ENCODE peak calls at places on chromosome 22, in ten cellular contexts. C, Q, H, U, D, P, S, A, O and R are unnamed samples.

GRCh38 chr22:48247829-48248228 is 1485.4 kb downstream of the TBC1D22A start:
- DNase-seq in C (no peak), Q (no peak), H (no peak), U (no peak), D (no peak), P (no peak), S (no peak), A (peak; percentile 19), O (no peak), R (no peak)

GRCh38 chr22:30697975-30698374 is 3.3 kb downstream of the OSBP2 start:
- DNase-seq in C (no peak), Q (no peak), H (no peak), U (no peak), D (no peak), P (no peak), S (no peak), A (peak; percentile 17), O (no peak), R (no peak)

GRCh38 chr22:48352086-48352911 is 1475.4 kb downstream of the BRD1 start:
- DNase-seq in C (peak; percentile 70), Q (no peak), H (no peak), U (peak; percentile 23), D (no peak), P (no peak), S (no peak), A (peak; percentile 32), O (no peak), R (no peak)

GRCh38 chr22:27046603-27047002 is 389.2 kb downstream of the MIAT start:
- DNase-seq in C (no peak), Q (no peak), H (no peak), U (no peak), D (no peak), P (no peak), S (no peak), A (no peak), O (no peak), R (no peak)

GRCh38 chr22:27412866-27413445 is 388.6 kb downstream of the MN1 start:
- DNase-seq in C (no peak), Q (no peak), H (no peak), U (no peak), D (no peak), P (no peak), S (no peak), A (no peak), O (no peak), R (no peak)

GRCh38 chr22:47055461-47055860 is 293.0 kb downstream of the TBC1D22A start:
- DNase-seq in C (no peak), Q (no peak), H (no peak), U (no peak), D (no peak), P (no peak), S (no peak), A (peak; percentile 26), O (no peak), R (no peak)

GRCh38 chr22:47017245-47017644 is 254.8 kb downstream of the TBC1D22A start:
- DNase-seq in C (no peak), Q (no peak), H (no peak), U (no peak), D (no peak), P (no peak), S (no peak), A (peak; percentile 50), O (no peak), R (no peak)

GRCh38 chr22:28222066-28222465 is 303.0 kb upstream of the PITPNB start:
- DNase-seq in C (no peak), Q (no peak), H (no peak), U (no peak), D (no peak), P (peak; percentile 65), S (no peak), A (no peak), O (no peak), R (no peak)

GRCh38 chr22:29266564-29267461 is 968 bp downstream of the RHBDD3 start:
- DNase-seq in C (no peak), Q (peak; percentile 17), H (no peak), U (no peak), D (peak; percentile 72), P (peak; percentile 35), S (peak; percentile 28), A (no peak), O (peak; percentile 29), R (no peak)

GRCh38 chr22:17436981-17437410 is 67.7 kb downstream of the CECR2 start:
- DNase-seq in C (no peak), Q (peak; percentile 69), H (no peak), U (peak; percentile 79), D (peak; percentile 73), P (no peak), S (no peak), A (no peak), O (peak; percentile 10), R (no peak)

GRCh38 chr22:17441326-17441725 is 72.1 kb downstream of the CECR2 start:
- DNase-seq in C (no peak), Q (no peak), H (no peak), U (no peak), D (no peak), P (no peak), S (no peak), A (no peak), O (no peak), R (no peak)

GRCh38 chr22:17434856-17435255 is 65.6 kb downstream of the CECR2 start:
- DNase-seq in C (no peak), Q (peak; percentile 23), H (no peak), U (no peak), D (no peak), P (no peak), S (no peak), A (no peak), O (no peak), R (no peak)

GRCh38 chr22:17435375-17435774 is 66.1 kb downstream of the CECR2 start:
- DNase-seq in C (no peak), Q (no peak), H (no peak), U (no peak), D (no peak), P (no peak), S (no peak), A (no peak), O (no peak), R (no peak)

DNA sequence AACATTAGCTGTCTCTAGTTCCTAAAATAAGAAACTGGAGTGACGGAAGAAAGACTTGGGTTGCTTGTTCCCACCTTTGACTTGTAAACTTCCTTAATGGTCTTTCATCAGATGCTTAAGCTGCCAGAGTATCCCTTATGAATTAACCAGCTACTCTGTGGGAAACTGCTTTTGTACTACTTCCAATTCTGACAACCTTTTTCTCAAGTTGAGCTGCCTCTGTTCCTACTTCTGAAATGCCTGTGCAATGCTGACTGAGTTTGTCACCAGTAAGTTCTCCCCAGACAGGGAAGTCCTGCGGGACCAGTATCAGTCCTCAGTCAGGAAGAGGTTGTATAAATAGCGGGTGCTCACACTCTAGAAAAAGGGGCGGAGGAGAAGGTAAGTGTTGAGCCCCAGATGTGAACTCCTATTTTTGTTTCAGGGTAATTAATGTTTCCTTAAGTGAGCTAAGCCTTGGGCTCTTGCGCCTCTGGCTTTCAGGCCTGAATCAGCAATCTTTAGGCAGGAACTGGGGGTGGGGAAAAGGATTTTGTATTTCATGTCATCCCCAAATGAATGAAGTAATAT is 67.2 kb downstream of the CECR2 start:
- DNase-seq in C (peak; percentile 83), Q (peak; percentile 31), H (no peak), U (no peak), D (no peak), P (no peak), S (no peak), A (no peak), O (no peak), R (no peak)
- H3K4me3 ChIP-seq in C (peak overlapping the region; percentile 7), Q (peak overlapping the region; percentile 44), H (no peak overlapping the region), U (peak overlapping the region; percentile 40), D (no peak overlapping the region), P (no peak overlapping the region), S (no peak overlapping the region), A (no peak overlapping the region), O (peak overlapping the region; percentile 30), R (no peak overlapping the region)

GRCh38 chr22:39518124-39518786 is 2.1 kb upstream of the ATF4 start:
- DNase-seq in C (no peak), Q (no peak), H (no peak), U (no peak), D (no peak), P (peak; percentile 53), S (peak; percentile 17), A (no peak), O (no peak), R (no peak)
- H3K4me3 ChIP-seq in C (peak overlapping the region; percentile 100), Q (peak overlapping the region; percentile 97), H (peak overlapping the region; percentile 91), U (no peak overlapping the region), D (no peak overlapping the region), P (no peak overlapping the region), S (no peak overlapping the region), A (no peak overlapping the region), O (peak overlapping the region; percentile 98), R (peak overlapping the region; percentile 87)

GRCh38 chr22:50304528-50305392 is 2.7 kb downstream of the PLXNB2 start:
- DNase-seq in C (no peak), Q (no peak), H (no peak), U (no peak), D (no peak), P (peak; percentile 55), S (no peak), A (peak; percentile 80), O (no peak), R (no peak)

GRCh38 chr22:50303848-50304527 is 3.5 kb downstream of the PLXNB2 start:
- DNase-seq in C (no peak), Q (peak; percentile 71), H (peak; percentile 54), U (no peak), D (peak; percentile 68), P (peak; percentile 51), S (no peak), A (peak; percentile 88), O (no peak), R (peak; percentile 49)

GRCh38 chr22:50302564-50302963 is 4.9 kb downstream of the PLXNB2 start:
- DNase-seq in C (no peak), Q (no peak), H (no peak), U (no peak), D (no peak), P (no peak), S (no peak), A (no peak), O (peak; percentile 66), R (no peak)

GRCh38 chr22:50302041-50302541 is 5.4 kb downstream of the PLXNB2 start:
- DNase-seq in C (no peak), Q (no peak), H (no peak), U (no peak), D (no peak), P (peak; percentile 81), S (no peak), A (no peak), O (no peak), R (no peak)

DNA sequence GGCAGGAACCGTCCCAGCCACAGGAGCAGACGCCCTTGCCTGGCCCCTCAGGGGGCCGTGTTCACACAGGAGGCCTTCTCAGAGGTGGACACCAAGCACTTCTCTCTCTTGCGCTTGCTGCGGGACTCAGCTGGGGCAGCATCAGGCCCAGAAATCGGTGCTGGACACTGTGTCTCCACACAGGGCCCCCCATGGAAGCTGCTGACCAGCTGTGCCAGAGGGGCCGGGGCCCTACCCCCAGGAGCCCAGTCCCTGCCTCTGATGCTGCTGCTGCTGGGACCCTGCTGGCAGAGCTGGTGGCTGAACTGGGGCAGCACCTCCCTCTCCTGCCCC is 4.0 kb downstream of the PLXNB2 start:
- DNase-seq in C (no peak), Q (no peak), H (no peak), U (no peak), D (no peak), P (no peak), S (no peak), A (no peak), O (no peak), R (no peak)
- H3K4me3 ChIP-seq in C (no peak overlapping the region), Q (no peak overlapping the region), H (no peak overlapping the region), U (no peak overlapping the region), D (no peak overlapping the region), P (no peak overlapping the region), S (no peak overlapping the region), A (peak overlapping the region; percentile 10), O (no peak overlapping the region), R (peak overlapping the region; percentile 39)

GRCh38 chr22:36028646-36029405 is at the start of gene RBFOX2:
- DNase-seq in C (peak; percentile 80), Q (peak; percentile 98), H (peak; percentile 98), U (peak; percentile 96), D (peak; percentile 98), P (peak; percentile 99), S (peak; percentile 85), A (peak; percentile 99), O (peak; percentile 97), R (peak; percentile 75)
- H3K4me3 ChIP-seq in C (peak within 1 kb of the TSS; percentile 79), Q (peak within 1 kb of the TSS; percentile 94), H (peak within 1 kb of the TSS; percentile 93), U (peak within 1 kb of the TSS; percentile 85), D (peak within 1 kb of the TSS; percentile 84), P (peak within 1 kb of the TSS; percentile 72), S (peak within 1 kb of the TSS; percentile 97), A (peak within 1 kb of the TSS; percentile 76), O (peak within 1 kb of the TSS; percentile 89), R (peak within 1 kb of the TSS; percentile 80)